ENCODE peak calls at places on chromosomes 7 and 10, in four cellular contexts. One of them, this sample, is unnamed.

GRCh38 chr7:135372222-135372621 is 137.7 kb downstream of the CNOT4 start:
- DNase-seq in neural crest cell: no peak
- DNase-seq in psoas muscle: no peak
- DNase-seq in epithelial cell of prostate: no peak
- DNase-seq in this sample: no peak

GRCh38 chr7:130943336-130943901 is 209.4 kb upstream of the KLF14 start:
- DNase-seq in neural crest cell: no peak
- DNase-seq in psoas muscle: no peak
- DNase-seq in epithelial cell of prostate: no peak
- DNase-seq in this sample: peak

GRCh38 chr7:20199015-20199737 is 18.0 kb downstream of the MACC1 start:
- DNase-seq in neural crest cell: no peak
- DNase-seq in psoas muscle: peak
- DNase-seq in epithelial cell of prostate: peak
- DNase-seq in this sample: no peak

GRCh38 chr7:66267249-66267648 is 62.1 kb downstream of the TPST1 start:
- DNase-seq in neural crest cell: no peak
- DNase-seq in psoas muscle: no peak
- DNase-seq in epithelial cell of prostate: no peak
- DNase-seq in this sample: peak

GRCh38 chr7:155392726-155393570 is 65.0 kb upstream of the EN2 start:
- DNase-seq in neural crest cell: no peak
- DNase-seq in psoas muscle: no peak
- DNase-seq in epithelial cell of prostate: peak
- DNase-seq in this sample: no peak

GRCh38 chr7:158647475-158647792 is 57.2 kb downstream of the NCAPG2 start:
- DNase-seq in neural crest cell: no peak
- DNase-seq in psoas muscle: no peak
- DNase-seq in epithelial cell of prostate: no peak
- DNase-seq in this sample: no peak

GRCh38 chr10:95428702-95429101 is 132.5 kb downstream of the SORBS1 start:
- DNase-seq in neural crest cell: no peak
- DNase-seq in psoas muscle: no peak
- DNase-seq in epithelial cell of prostate: no peak
- DNase-seq in this sample: no peak

GRCh38 chr7:99108615-99109014 is 35.3 kb downstream of the SMURF1 start:
- DNase-seq in neural crest cell: no peak
- DNase-seq in psoas muscle: no peak
- DNase-seq in epithelial cell of prostate: no peak
- DNase-seq in this sample: no peak

GRCh38 chr10:63627376-63627775 is 106.2 kb downstream of the REEP3 start:
- DNase-seq in neural crest cell: no peak
- DNase-seq in psoas muscle: no peak
- DNase-seq in epithelial cell of prostate: no peak
- DNase-seq in this sample: no peak

GRCh38 chr10:104417629-104418292 is 64.1 kb downstream of the CFAP58 start:
- DNase-seq in neural crest cell: no peak
- DNase-seq in psoas muscle: no peak
- DNase-seq in epithelial cell of prostate: no peak
- DNase-seq in this sample: no peak

GRCh38 chr10:33129181-33129928 is 171.3 kb upstream of the ITGB1 start:
- DNase-seq in neural crest cell: no peak
- DNase-seq in psoas muscle: peak
- DNase-seq in epithelial cell of prostate: peak
- DNase-seq in this sample: peak

GRCh38 chr7:33040803-33041516 is 21.6 kb downstream of the NT5C3A start:
- DNase-seq in neural crest cell: no peak
- DNase-seq in psoas muscle: no peak
- DNase-seq in epithelial cell of prostate: peak
- DNase-seq in this sample: no peak

GRCh38 chr10:120492366-120492765 is 35.3 kb downstream of the PLPP4 start:
- DNase-seq in neural crest cell: no peak
- DNase-seq in psoas muscle: no peak
- DNase-seq in epithelial cell of prostate: no peak
- DNase-seq in this sample: no peak

GRCh38 chr7:107600816-107601215 is 20.8 kb downstream of the BCAP29 start:
- DNase-seq in neural crest cell: no peak
- DNase-seq in psoas muscle: no peak
- DNase-seq in epithelial cell of prostate: no peak
- DNase-seq in this sample: no peak

GRCh38 chr10:48554246-48554645 is 50.6 kb downstream of the ARHGAP22 start:
- DNase-seq in neural crest cell: no peak
- DNase-seq in psoas muscle: no peak
- DNase-seq in epithelial cell of prostate: no peak
- DNase-seq in this sample: no peak

GRCh38 chr7:137715546-137715945 is 131.2 kb downstream of the DGKI start:
- DNase-seq in neural crest cell: no peak
- DNase-seq in psoas muscle: no peak
- DNase-seq in epithelial cell of prostate: no peak
- DNase-seq in this sample: no peak

GRCh38 chr7:11130012-11130411 is 156.3 kb downstream of the PHF14 start:
- DNase-seq in neural crest cell: no peak
- DNase-seq in psoas muscle: no peak
- DNase-seq in epithelial cell of prostate: no peak
- DNase-seq in this sample: no peak

GRCh38 chr10:3372284-3372683 is 199.7 kb upstream of the PITRM1 start:
- DNase-seq in neural crest cell: no peak
- DNase-seq in psoas muscle: no peak
- DNase-seq in epithelial cell of prostate: no peak
- DNase-seq in this sample: no peak

GRCh38 chr10:784759-785538 is 95.5 kb upstream of the DIP2C start:
- DNase-seq in neural crest cell: peak
- DNase-seq in psoas muscle: peak
- DNase-seq in epithelial cell of prostate: no peak
- DNase-seq in this sample: no peak

GRCh38 chr7:27172388-27172774 is 1.7 kb downstream of the HOXA10 start:
- DNase-seq in neural crest cell: no peak
- DNase-seq in psoas muscle: no peak
- DNase-seq in epithelial cell of prostate: no peak
- DNase-seq in this sample: no peak

GRCh38 chr10:113960617-113961260 is 82.9 kb upstream of the ADRB1 start:
- DNase-seq in neural crest cell: no peak
- DNase-seq in psoas muscle: no peak
- DNase-seq in epithelial cell of prostate: no peak
- DNase-seq in this sample: no peak

GRCh38 chr7:143385891-143386781 is 5.0 kb downstream of the ZYX start:
- DNase-seq in neural crest cell: no peak
- DNase-seq in psoas muscle: no peak
- DNase-seq in epithelial cell of prostate: no peak
- DNase-seq in this sample: no peak

GRCh38 chr7:102992820-102993531 is 80.2 kb downstream of the LRRC17 start:
- DNase-seq in neural crest cell: no peak
- DNase-seq in psoas muscle: no peak
- DNase-seq in epithelial cell of prostate: no peak
- DNase-seq in this sample: no peak

GRCh38 chr10:83542774-83543291 is 596.5 kb upstream of the GHITM start:
- DNase-seq in neural crest cell: no peak
- DNase-seq in psoas muscle: no peak
- DNase-seq in epithelial cell of prostate: peak
- DNase-seq in this sample: no peak

GRCh38 chr7:90669492-90669891 is 73.4 kb downstream of the CDK14 start:
- DNase-seq in neural crest cell: no peak
- DNase-seq in psoas muscle: no peak
- DNase-seq in epithelial cell of prostate: no peak
- DNase-seq in this sample: no peak

GRCh38 chr7:48299580-48300169 is 128.4 kb downstream of the ABCA13 start:
- DNase-seq in neural crest cell: peak
- DNase-seq in psoas muscle: peak
- DNase-seq in epithelial cell of prostate: peak
- DNase-seq in this sample: peak

GRCh38 chr10:125344573-125345121 is 184.3 kb upstream of the CTBP2 start:
- DNase-seq in neural crest cell: no peak
- DNase-seq in psoas muscle: no peak
- DNase-seq in epithelial cell of prostate: no peak
- DNase-seq in this sample: no peak

GRCh38 chr7:67564978-67565377 is 568.3 kb downstream of the TYW1 start:
- DNase-seq in neural crest cell: no peak
- DNase-seq in psoas muscle: no peak
- DNase-seq in epithelial cell of prostate: no peak
- DNase-seq in this sample: no peak

GRCh38 chr7:150966002-150966401 is 12.1 kb downstream of the KCNH2 start:
- DNase-seq in neural crest cell: no peak
- DNase-seq in psoas muscle: no peak
- DNase-seq in epithelial cell of prostate: no peak
- DNase-seq in this sample: no peak

GRCh38 chr10:116947838-116948529 is 57.0 kb downstream of the SHTN1 start:
- DNase-seq in neural crest cell: no peak
- DNase-seq in psoas muscle: no peak
- DNase-seq in epithelial cell of prostate: peak
- DNase-seq in this sample: peak

GRCh38 chr7:40604601-40605438 is 470.0 kb downstream of the SUGCT start:
- DNase-seq in neural crest cell: peak
- DNase-seq in psoas muscle: peak
- DNase-seq in epithelial cell of prostate: no peak
- DNase-seq in this sample: peak

GRCh38 chr7:964401-965231 is 10.1 kb upstream of the ADAP1 start:
- DNase-seq in neural crest cell: no peak
- DNase-seq in psoas muscle: peak
- DNase-seq in epithelial cell of prostate: no peak
- DNase-seq in this sample: no peak

GRCh38 chr7:38229386-38229785 is 44.0 kb downstream of the TARP start:
- DNase-seq in neural crest cell: no peak
- DNase-seq in psoas muscle: no peak
- DNase-seq in epithelial cell of prostate: no peak
- DNase-seq in this sample: no peak

GRCh38 chr7:23680417-23681405 is 712 bp downstream of the FAM221A start:
- DNase-seq in neural crest cell: peak
- DNase-seq in psoas muscle: peak
- DNase-seq in epithelial cell of prostate: no peak
- DNase-seq in this sample: peak

GRCh38 chr10:103086799-103087198 is 106.3 kb downstream of the NT5C2 start:
- DNase-seq in neural crest cell: no peak
- DNase-seq in psoas muscle: no peak
- DNase-seq in epithelial cell of prostate: no peak
- DNase-seq in this sample: no peak

This sample was measured in fibroblast of the conjunctiva.